ENCODE peak calls at places on chromosomes 2 and 18, in six cellular contexts. J is IMR-90, E is endothelial cell of umbilical vein, U is breast epithelium, X is ovary, W is HCT116. N is an unnamed sample.

GRCh38 chr2:32863803-32864202 is 83.0 kb upstream of the LTBP1 start:
- DNase-seq in J (peak; percentile 52), E (no peak), U (no peak), X (no peak), W (no peak), N (no peak)

GRCh38 chr2:174587607-174588006 is 10.0 kb downstream of the WIPF1 start:
- DNase-seq in J (no peak), E (no peak), U (no peak), X (no peak), W (no peak), N (no peak)

GRCh38 chr18:48300463-48300961 is 108.7 kb downstream of the ZBTB7C start:
- DNase-seq in J (no peak), E (no peak), U (no peak), X (no peak), W (no peak), N (peak; percentile 77)

GRCh38 chr2:175414872-175415487 is 233.5 kb upstream of the ATP5MC3 start:
- DNase-seq in J (peak; percentile 54), E (peak; percentile 57), U (no peak), X (peak; percentile 50), W (peak; percentile 54), N (no peak)

GRCh38 chr2:96685592-96686459 is 43.3 kb downstream of the FER1L5 start:
- DNase-seq in J (no peak), E (peak; percentile 29), U (no peak), X (peak; percentile 53), W (no peak), N (no peak)

GRCh38 chr2:120613742-120614481 is 121.8 kb upstream of the GLI2 start:
- DNase-seq in J (peak; percentile 84), E (no peak), U (no peak), X (no peak), W (no peak), N (no peak)

GRCh38 chr2:133777607-133778006 is 209.3 kb upstream of the NCKAP5 start:
- DNase-seq in J (no peak), E (no peak), U (no peak), X (no peak), W (peak; percentile 8), N (no peak)

GRCh38 chr18:74382481-74382880 is 66.8 kb downstream of the C18orf63 start:
- DNase-seq in J (no peak), E (no peak), U (no peak), X (no peak), W (no peak), N (no peak)

GRCh38 chr2:106085441-106085911 is 108.6 kb downstream of the UXS1 start:
- DNase-seq in J (peak; percentile 39), E (peak; percentile 52), U (no peak), X (no peak), W (no peak), N (no peak)

GRCh38 chr2:96113367-96113677 is 3.0 kb downstream of the ADRA2B start:
- DNase-seq in J (no peak), E (no peak), U (no peak), X (no peak), W (no peak), N (peak; percentile 72)

GRCh38 chr2:209977386-209978239 is 24.8 kb upstream of the RPE start:
- DNase-seq in J (peak; percentile 44), E (peak; percentile 60), U (no peak), X (no peak), W (peak; percentile 28), N (no peak)

GRCh38 chr2:4221845-4222244 is 518.5 kb downstream of the DCDC2C start:
- DNase-seq in J (no peak), E (no peak), U (no peak), X (no peak), W (no peak), N (no peak)

DNA sequence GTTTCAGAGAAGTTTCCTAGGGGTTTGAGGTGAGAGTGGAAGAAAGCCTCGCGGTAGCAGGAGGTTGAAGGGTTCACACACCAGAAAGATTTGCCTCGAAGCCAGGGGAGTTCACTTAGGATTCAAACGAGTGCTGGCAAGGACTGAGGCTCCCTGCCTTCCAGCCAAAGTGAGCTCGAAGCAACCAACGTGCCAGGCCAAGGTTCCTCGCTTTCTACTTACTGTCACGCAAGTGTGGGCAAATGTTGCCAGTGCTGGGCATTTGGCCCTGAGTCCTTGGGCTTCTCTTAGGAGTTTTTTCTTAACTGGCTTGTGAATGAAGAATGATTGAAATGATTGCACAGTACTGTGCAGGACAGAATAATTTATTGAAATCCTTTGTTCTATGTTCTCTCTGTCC is 53.6 kb downstream of the TMEM178A start:
- DNase-seq in J (no peak), E (no peak), U (no peak), X (no peak), W (no peak), N (no peak)
- H3K27ac ChIP-seq in J (no peak overlapping the region), E (no peak overlapping the region), U (peak overlapping the region; percentile 55), X (no peak overlapping the region), W (no peak overlapping the region), N (no peak overlapping the region)

GRCh38 chr2:239814917-239815637 is 210.1 kb downstream of the NDUFA10 start:
- DNase-seq in J (no peak), E (no peak), U (peak; percentile 48), X (peak; percentile 47), W (no peak), N (peak; percentile 63)
- H3K4me1 ChIP-seq in J (no peaks in the 10 kb centered on the region), E (no peaks in the 10 kb centered on the region), U (no peaks in the 10 kb centered on the region), X (peaks cover 9% of the 10 kb centered on the region), W (peaks cover 4% of the 10 kb centered on the region), N (no peaks in the 10 kb centered on the region)

GRCh38 chr18:68696937-68697336 is 18.0 kb downstream of the TMX3 start:
- DNase-seq in J (no peak), E (no peak), U (no peak), X (no peak), W (no peak), N (no peak)

GRCh38 chr18:68699043-68699442 is 15.9 kb downstream of the TMX3 start:
- DNase-seq in J (peak; percentile 68), E (no peak), U (no peak), X (no peak), W (no peak), N (no peak)

GRCh38 chr18:68694316-68694715 is 20.6 kb downstream of the TMX3 start:
- DNase-seq in J (no peak), E (no peak), U (no peak), X (no peak), W (no peak), N (no peak)

DNA sequence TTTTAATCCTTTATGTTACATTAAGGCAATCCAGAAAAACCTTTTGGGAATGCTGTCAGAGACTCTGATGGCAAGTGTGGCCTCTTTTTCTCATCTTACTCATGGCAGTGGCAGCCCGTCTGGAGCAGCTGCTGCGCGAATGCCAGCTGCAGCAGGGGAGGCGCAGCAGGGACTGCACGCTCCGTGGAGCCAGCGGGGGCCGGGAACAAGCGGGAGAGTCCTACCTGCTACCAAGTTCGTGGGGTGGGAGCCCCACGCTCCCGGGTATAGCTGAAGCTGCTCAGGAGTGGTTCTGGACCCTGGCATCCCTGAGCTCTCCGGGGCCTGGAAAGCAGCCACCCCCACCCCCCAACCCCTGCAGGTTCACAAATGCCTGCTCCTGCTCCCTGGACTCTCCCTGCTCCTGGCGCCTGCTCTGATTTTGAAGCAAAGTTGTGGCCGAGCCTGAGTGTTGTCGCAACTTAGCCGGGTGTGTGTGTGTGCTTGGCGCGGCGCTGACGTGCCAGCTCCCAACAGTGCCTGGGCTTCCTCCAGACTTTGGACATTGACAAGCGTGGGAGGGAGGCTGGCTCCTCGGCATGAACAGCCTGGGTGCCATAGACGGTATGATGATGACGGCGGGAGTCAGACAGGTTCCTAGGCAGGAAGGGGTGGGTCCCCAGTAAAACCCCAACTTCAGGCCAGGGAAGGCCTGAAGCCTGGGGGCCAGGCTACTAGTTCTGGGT is 21.7 kb downstream of the TMX3 start:
- DNase-seq in J (no peak), E (no peak), U (no peak), X (no peak), W (no peak), N (no peak)
- TF ChIP-seq POLR2A in J (no peak), E (no peak), U (no peak), X (no peak), W (no peak), N (no peak)

DNA sequence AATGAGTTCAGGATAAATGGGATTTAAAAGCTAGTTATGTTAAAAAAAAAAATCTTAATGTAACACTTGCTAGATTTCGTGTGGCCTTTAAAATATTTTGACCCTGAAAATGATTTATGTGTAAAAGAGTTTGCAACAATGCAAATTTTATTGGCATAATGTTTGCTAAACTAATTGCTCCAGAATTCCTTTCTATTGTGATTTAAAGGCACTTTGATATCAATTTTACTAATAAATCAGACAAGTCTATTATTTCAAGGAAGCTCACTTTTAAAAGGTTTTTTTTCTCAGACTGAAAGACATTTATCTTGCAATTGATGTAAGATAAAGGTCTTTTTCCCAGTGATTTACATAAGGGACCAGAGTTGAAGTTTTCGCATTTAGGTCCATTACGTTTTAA is 17.5 kb downstream of the AP1S3 start:
- DNase-seq in J (no peak), E (no peak), U (no peak), X (no peak), W (no peak), N (no peak)
- H3K27ac ChIP-seq in J (no peak overlapping the region), E (no peak overlapping the region), U (no peak overlapping the region), X (no peak overlapping the region), W (peak overlapping the region; percentile 99), N (no peak overlapping the region)

GRCh38 chr2:222866358-222866960 is 5.6 kb downstream of the ACSL3 start:
- DNase-seq in J (no peak), E (no peak), U (no peak), X (no peak), W (no peak), N (no peak)
- H3K4me1 ChIP-seq in J (peaks cover 8% of the 10 kb centered on the region), E (peaks cover 29% of the 10 kb centered on the region), U (no peaks in the 10 kb centered on the region), X (peaks cover 13% of the 10 kb centered on the region), W (peaks cover 32% of the 10 kb centered on the region), N (peaks cover 100% of the 10 kb centered on the region)

DNA sequence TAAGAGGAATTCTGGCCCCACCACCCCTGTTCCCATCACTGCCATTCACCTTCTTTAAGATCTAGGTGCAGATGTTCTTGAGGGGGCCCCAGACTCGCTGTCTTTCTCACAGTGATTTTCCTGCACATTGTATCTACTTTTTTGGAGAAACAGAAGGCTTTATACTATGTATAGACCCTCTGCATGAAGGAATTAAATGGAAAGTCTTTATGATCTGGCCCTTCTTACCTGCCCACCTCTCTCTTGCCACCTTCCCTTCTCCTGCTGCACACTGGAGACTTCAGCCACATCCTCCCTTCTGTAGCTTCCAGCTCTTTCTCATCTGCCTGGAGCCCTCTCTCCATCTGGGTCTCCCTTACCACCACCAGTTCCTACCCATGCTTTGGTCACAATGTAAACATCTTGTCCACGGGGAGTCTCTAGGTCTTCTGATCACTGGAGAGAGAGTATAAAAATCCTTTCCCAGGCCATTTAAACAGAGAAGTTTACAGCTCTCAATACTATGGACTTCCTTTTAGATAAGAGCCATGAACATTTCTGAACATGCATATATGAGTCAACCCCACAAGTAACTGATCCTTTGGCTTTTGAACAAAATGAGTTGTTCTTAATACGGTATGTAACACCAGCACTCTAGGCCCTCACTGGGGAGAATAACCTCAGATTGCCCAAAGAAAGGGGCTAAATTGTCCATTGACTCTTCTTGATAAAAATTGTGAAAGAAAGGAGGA is 5.7 kb downstream of the ARHGAP25 start:
- DNase-seq in J (peak; percentile 76), E (peak; percentile 12), U (no peak), X (no peak), W (no peak), N (no peak)
- TF ChIP-seq POLR2A in J (no peak), E (no peak), U (no peak), X (no peak), W (no peak), N (no peak)

DNA sequence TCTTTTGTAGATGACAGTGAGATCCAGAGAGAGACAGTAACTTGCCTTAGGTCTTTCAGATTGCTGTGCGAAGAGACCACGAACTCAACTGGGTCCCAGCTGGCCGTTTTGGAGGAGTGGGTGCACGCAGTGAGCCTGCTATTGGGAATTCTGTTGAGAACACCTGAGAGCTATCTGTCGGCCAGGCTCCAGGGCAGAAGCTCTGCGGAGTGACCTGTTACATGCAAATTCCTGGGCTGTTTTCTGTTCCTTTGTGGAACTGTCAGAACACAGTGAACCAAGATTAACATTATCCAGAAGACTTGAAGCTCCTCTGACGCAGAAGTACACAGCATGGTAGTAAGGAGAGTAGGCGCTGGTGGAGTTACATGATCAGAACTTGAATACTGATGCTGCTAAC is 99.5 kb upstream of the LMAN1 start:
- DNase-seq in J (no peak), E (no peak), U (no peak), X (no peak), W (no peak), N (no peak)
- H3K27ac ChIP-seq in J (no peak overlapping the region), E (no peak overlapping the region), U (no peak overlapping the region), X (no peak overlapping the region), W (no peak overlapping the region), N (no peak overlapping the region)

N was measured in spleen.